ENCODE peak calls at places on chromosomes 2 and 18, in four cellular contexts. Y is HepG2, Q is H1, U is GM12878. B is an unnamed sample.

GRCh38 chr18:68121308-68121707 is 593.6 kb downstream of the TMX3 start:
- DNase-seq in Y (no peak), Q (no peak), U (no peak), B (no peak)

GRCh38 chr2:223100061-223100511 is 48.1 kb downstream of the KCNE4 start:
- DNase-seq in Y (no peak), Q (no peak), U (no peak), B (no peak)

GRCh38 chr2:229170907-229171306 is 100.2 kb downstream of the PID1 start:
- DNase-seq in Y (no peak), Q (no peak), U (no peak), B (no peak)

GRCh38 chr2:156110890-156111289 is 221.6 kb downstream of the NR4A2 start:
- DNase-seq in Y (peak), Q (peak), U (no peak), B (peak)

GRCh38 chr2:173232956-173233744 is 121.5 kb upstream of the CDCA7 start:
- DNase-seq in Y (no peak), Q (no peak), U (no peak), B (no peak)

GRCh38 chr2:134917958-134918517 is 584 bp upstream of the CCNT2 start:
- DNase-seq in Y (no peak), Q (no peak), U (peak), B (peak)

GRCh38 chr2:28082131-28082530 is 191.6 kb downstream of the BABAM2 start:
- DNase-seq in Y (no peak), Q (no peak), U (no peak), B (no peak)

GRCh38 chr18:4264347-4264791 is 190.7 kb downstream of the DLGAP1 start:
- DNase-seq in Y (no peak), Q (no peak), U (no peak), B (no peak)

GRCh38 chr18:41992066-41992465 is 37.0 kb downstream of the PIK3C3 start:
- DNase-seq in Y (no peak), Q (no peak), U (peak), B (no peak)

GRCh38 chr2:238099709-238100048 is 461 bp upstream of the ESPNL start:
- DNase-seq in Y (no peak), Q (peak), U (no peak), B (no peak)

GRCh38 chr18:25561923-25562322 is 210.0 kb upstream of the ZNF521 start:
- DNase-seq in Y (peak), Q (no peak), U (no peak), B (peak)

GRCh38 chr2:127605691-127606277 is 40.2 kb upstream of the GPR17 start:
- DNase-seq in Y (no peak), Q (no peak), U (no peak), B (no peak)

GRCh38 chr2:106039634-106040033 is 154.5 kb downstream of the UXS1 start:
- DNase-seq in Y (no peak), Q (no peak), U (no peak), B (no peak)

DNA sequence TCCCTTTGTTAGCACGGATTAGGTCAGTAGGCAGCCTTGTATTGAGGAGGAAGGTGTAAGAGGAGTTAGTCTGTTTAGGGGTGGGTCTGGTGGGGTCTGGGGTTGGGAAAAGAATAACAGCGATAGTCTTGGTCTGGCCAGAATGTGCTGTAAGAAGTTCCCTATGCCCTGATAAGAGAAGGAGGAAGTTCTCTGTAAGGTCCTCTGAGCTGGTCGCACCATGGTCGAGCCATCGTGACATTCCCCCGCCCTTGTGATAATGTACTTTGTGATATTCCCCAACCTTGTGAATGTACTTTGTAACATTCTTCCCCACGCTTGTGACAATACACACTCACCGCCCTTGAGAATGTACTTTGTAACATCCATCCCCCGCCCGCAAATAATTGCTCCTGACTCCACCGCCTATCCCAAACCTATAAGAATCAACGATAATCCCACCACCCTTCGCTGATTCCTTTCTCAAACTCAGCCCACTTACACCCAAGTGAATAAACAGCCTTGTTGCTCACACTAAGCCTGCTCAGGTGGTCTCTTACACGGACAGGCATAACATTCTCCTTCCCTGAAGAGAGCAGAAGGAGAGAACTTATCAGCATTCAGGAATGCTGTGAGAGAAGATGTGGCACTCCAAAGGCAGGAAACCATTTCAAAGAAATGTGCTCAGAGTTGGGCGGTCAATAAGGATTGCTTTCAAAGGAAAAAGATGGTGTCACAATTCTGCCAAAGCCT is 17.9 kb upstream of the DUSP19 start:
- DNase-seq in Y (peak), Q (no peak), U (no peak), B (no peak)
- H3K4me3 ChIP-seq in Y (peak), Q (no peak), U (no peak), B (no peak)

DNA sequence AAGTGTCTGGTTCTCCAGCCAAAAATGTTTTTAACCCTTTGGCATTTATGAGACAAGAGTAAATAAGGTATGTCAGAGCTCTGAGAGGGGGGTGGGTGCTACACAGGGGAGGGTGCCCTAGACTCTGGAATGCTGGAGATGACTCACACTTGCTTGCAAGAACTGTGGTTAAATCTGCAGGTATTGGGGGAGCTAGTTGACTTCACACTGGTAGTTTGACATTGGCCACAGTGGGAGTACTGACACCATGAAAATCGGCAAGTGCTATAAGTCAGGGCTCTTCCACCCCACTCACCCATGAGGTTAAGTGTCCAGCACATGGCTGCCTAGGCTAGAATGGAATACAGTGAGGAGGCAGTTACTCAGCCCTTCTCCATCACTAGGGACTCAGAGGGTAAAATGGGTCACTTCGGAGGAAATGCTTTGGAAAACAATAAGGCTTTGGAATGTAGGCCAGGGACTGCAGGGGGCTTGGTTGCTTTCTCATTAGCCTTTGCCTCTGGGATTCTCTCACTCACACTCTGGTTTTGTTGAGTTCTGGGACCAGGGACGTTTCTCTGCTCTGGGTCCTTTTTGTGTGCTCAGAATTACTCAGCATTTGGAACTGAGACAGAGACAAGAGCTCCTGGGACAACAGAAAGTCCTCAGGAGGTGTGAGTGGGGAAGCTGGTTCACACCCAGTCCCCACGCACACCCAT is 91.6 kb downstream of the ACKR3 start:
- DNase-seq in Y (no peak), Q (no peak), U (no peak), B (peak)
- TF ChIP-seq ZNF274 in Y (no peak), Q (no peak), U (no peak), B (no peak)

GRCh38 chr2:68465081-68465916 is 1.8 kb downstream of the FBXO48 start:
- DNase-seq in Y (no peak), Q (no peak), U (no peak), B (no peak)
- TF ChIP-seq SUZ12 in Y (no peak), Q (no peak), U (no peak), B (no peak)

GRCh38 chr18:36441426-36441870 is 143.9 kb downstream of the FHOD3 start:
- DNase-seq in Y (no peak), Q (no peak), U (no peak), B (no peak)
- H3K4me3 ChIP-seq in Y (no peak), Q (no peak), U (no peak), B (no peak)

GRCh38 chr2:217892560-217892959 is 110.2 kb downstream of the TNS1 start:
- DNase-seq in Y (no peak), Q (no peak), U (no peak), B (no peak)
- TF ChIP-seq ZNF274 in Y (no peak), Q (no peak), U (no peak), B (no peak)

GRCh38 chr2:108965540-108966299 is 23.3 kb downstream of the EDAR start:
- DNase-seq in Y (no peak), Q (no peak), U (no peak), B (no peak)
- TF ChIP-seq SUZ12 in Y (no peak), Q (no peak), U (no peak), B (no peak)

GRCh38 chr2:49259926-49260325 is 105.6 kb upstream of the FSHR start:
- DNase-seq in Y (no peak), Q (no peak), U (no peak), B (no peak)

GRCh38 chr2:49265471-49265870 is 111.2 kb upstream of the FSHR start:
- DNase-seq in Y (no peak), Q (no peak), U (no peak), B (no peak)

GRCh38 chr2:49261021-49261538 is 106.8 kb upstream of the FSHR start:
- DNase-seq in Y (no peak), Q (no peak), U (no peak), B (no peak)

GRCh38 chr2:49261791-49262190 is 107.5 kb upstream of the FSHR start:
- DNase-seq in Y (no peak), Q (no peak), U (no peak), B (no peak)

DNA sequence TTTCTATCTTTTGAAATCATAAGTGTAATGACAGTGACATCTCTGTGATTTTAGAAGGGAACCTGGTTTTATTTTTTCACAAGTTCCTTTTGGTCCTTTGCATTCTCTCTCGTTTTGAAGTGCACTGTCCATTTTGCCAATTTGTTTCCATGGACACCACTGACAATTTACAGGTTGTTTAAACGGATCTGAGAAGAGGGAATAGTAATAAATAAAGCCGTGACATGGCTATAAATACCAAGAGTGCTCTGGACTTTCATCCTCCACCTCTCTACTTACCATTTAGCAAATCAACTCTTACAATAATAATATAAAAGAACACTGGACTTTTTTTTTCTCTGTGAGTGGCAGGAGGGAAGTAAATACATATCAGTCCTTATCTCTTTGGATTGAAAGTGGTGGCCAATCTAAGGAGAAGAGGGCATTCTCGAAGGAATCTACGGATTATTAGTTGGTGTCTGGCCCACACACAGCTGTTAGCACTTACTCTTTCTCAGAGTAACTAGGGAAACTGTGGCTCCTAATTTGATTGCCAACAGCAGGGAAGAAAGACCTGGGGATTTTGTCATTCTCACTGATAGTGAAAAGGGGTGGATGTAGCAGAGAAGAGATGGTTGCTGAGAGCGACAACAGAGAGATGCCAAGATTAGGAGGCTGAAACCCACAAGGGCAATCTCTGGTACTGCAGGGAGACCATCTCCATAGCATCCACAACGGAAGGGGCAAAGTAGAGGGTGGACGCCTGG is 108.7 kb upstream of the FSHR start:
- DNase-seq in Y (no peak), Q (no peak), U (no peak), B (no peak)
- H3K4me3 ChIP-seq in Y (no peak), Q (no peak), U (no peak), B (no peak)

GRCh38 chr2:80322337-80322920 is 17.9 kb upstream of the LRRTM1 start:
- DNase-seq in Y (no peak), Q (no peak), U (no peak), B (no peak)
- TF ChIP-seq ZNF274 in Y (no peak), Q (no peak), U (no peak), B (no peak)

GRCh38 chr2:43038034-43038719 is 188.2 kb downstream of the ZFP36L2 start:
- DNase-seq in Y (peak), Q (no peak), U (no peak), B (no peak)
- TF ChIP-seq SUZ12 in Y (no peak), Q (no peak), U (no peak), B (no peak)

GRCh38 chr2:30784682-30785081 is 22.6 kb downstream of the CAPN13 start:
- DNase-seq in Y (no peak), Q (peak), U (no peak), B (no peak)

GRCh38 chr2:30782124-30782523 is 25.1 kb downstream of the CAPN13 start:
- DNase-seq in Y (no peak), Q (no peak), U (no peak), B (no peak)

GRCh38 chr2:30789670-30790210 is 17.5 kb downstream of the CAPN13 start:
- DNase-seq in Y (no peak), Q (peak), U (no peak), B (no peak)

GRCh38 chr2:30790879-30791278 is 16.4 kb downstream of the CAPN13 start:
- DNase-seq in Y (no peak), Q (no peak), U (no peak), B (no peak)

GRCh38 chr2:30786923-30787685 is 20.1 kb downstream of the CAPN13 start:
- DNase-seq in Y (no peak), Q (peak), U (no peak), B (no peak)
- H3K4me3 ChIP-seq in Y (no peak), Q (no peak), U (no peak), B (no peak)